ENCODE peak calls at places on chromosomes 1 and 21, in eight cellular contexts. G is stomach, W is heart right ventricle, F is left ventricle myocardium inferior, S is lung, T is IMR-90, K is thyroid gland, I is gastrocnemius medialis. Y is an unnamed sample.

GRCh38 chr1:13807213-13807612 is 107.2 kb downstream of the PRDM2 start:
- DNase-seq in G (peak; percentile 63), W (no peak), F (no peak), S (no peak), T (no peak), K (peak; percentile 27), I (no peak), Y (no peak)

GRCh38 chr1:75233302-75233929 is 99.2 kb downstream of the LHX8 start:
- DNase-seq in G (no peak), W (no peak), F (no peak), S (no peak), T (peak; percentile 2), K (no peak), I (no peak), Y (no peak)

GRCh38 chr1:64033667-64034215 is 169.7 kb upstream of the UBE2U start:
- DNase-seq in G (no peak), W (peak; percentile 41), F (peak; percentile 20), S (no peak), T (peak; percentile 96), K (no peak), I (no peak), Y (peak; percentile 36)

GRCh38 chr1:56468472-56468871 is 110.9 kb downstream of the PLPP3 start:
- DNase-seq in G (no peak), W (no peak), F (no peak), S (no peak), T (no peak), K (no peak), I (no peak), Y (no peak)

GRCh38 chr1:117564227-117565082 is 41.4 kb upstream of the TENT5C start:
- DNase-seq in G (no peak), W (no peak), F (no peak), S (peak; percentile 24), T (no peak), K (no peak), I (no peak), Y (no peak)

GRCh38 chr1:29258974-29259801 is 22.9 kb downstream of the PTPRU start:
- DNase-seq in G (no peak), W (no peak), F (no peak), S (no peak), T (no peak), K (no peak), I (no peak), Y (no peak)

GRCh38 chr21:45358261-45358670 is 46.7 kb upstream of the COL18A1 start:
- DNase-seq in G (no peak), W (no peak), F (no peak), S (no peak), T (no peak), K (no peak), I (no peak), Y (no peak)

GRCh38 chr21:38301321-38302214 is 44.8 kb downstream of the KCNJ15 start:
- DNase-seq in G (no peak), W (no peak), F (no peak), S (no peak), T (no peak), K (no peak), I (no peak), Y (no peak)

GRCh38 chr1:43711524-43712386 is 4.4 kb downstream of the ST3GAL3 start:
- DNase-seq in G (no peak), W (no peak), F (no peak), S (no peak), T (peak; percentile 91), K (no peak), I (no peak), Y (no peak)

GRCh38 chr1:245201201-245201600 is 46.4 kb downstream of the KIF26B start:
- DNase-seq in G (no peak), W (no peak), F (no peak), S (no peak), T (no peak), K (no peak), I (no peak), Y (no peak)

GRCh38 chr1:204127597-204128242 is 24.1 kb downstream of the ETNK2 start:
- DNase-seq in G (peak; percentile 72), W (peak; percentile 60), F (peak; percentile 42), S (peak; percentile 66), T (peak; percentile 88), K (peak; percentile 74), I (peak; percentile 41), Y (no peak)

GRCh38 chr1:6262570-6263420 is 1.9 kb upstream of the GPR153 start:
- DNase-seq in G (no peak), W (peak; percentile 83), F (peak; percentile 77), S (peak; percentile 38), T (no peak), K (no peak), I (peak; percentile 19), Y (no peak)

GRCh38 chr1:226975259-226975908 is 35.3 kb downstream of the COQ8A start:
- DNase-seq in G (no peak), W (no peak), F (peak; percentile 25), S (no peak), T (no peak), K (no peak), I (no peak), Y (no peak)

GRCh38 chr1:153531638-153532037 is 4.2 kb downstream of the S100A6 start:
- DNase-seq in G (no peak), W (no peak), F (no peak), S (no peak), T (no peak), K (no peak), I (no peak), Y (no peak)

GRCh38 chr21:41778974-41779600 is 12.2 kb upstream of the RIPK4 start:
- DNase-seq in G (peak; percentile 53), W (no peak), F (no peak), S (no peak), T (no peak), K (no peak), I (no peak), Y (no peak)

GRCh38 chr1:44074415-44074814 is 43.2 kb upstream of the SLC6A9 start:
- DNase-seq in G (no peak), W (no peak), F (no peak), S (no peak), T (no peak), K (no peak), I (no peak), Y (no peak)

GRCh38 chr1:238340989-238341388 is 450.3 kb upstream of the ZP4 start:
- DNase-seq in G (no peak), W (no peak), F (no peak), S (no peak), T (no peak), K (no peak), I (no peak), Y (no peak)

GRCh38 chr21:17981060-17981459 is 161.9 kb upstream of the C21orf91 start:
- DNase-seq in G (no peak), W (no peak), F (no peak), S (no peak), T (no peak), K (no peak), I (no peak), Y (no peak)

GRCh38 chr1:118985611-118986290 is 2.4 kb downstream of the TBX15 start:
- DNase-seq in G (no peak), W (no peak), F (no peak), S (no peak), T (no peak), K (no peak), I (no peak), Y (no peak)

GRCh38 chr1:202306535-202307345 is 35.0 kb downstream of the UBE2T start:
- DNase-seq in G (no peak), W (no peak), F (no peak), S (no peak), T (no peak), K (no peak), I (no peak), Y (no peak)

GRCh38 chr1:112440574-112440973 is 44.6 kb downstream of the CTTNBP2NL start:
- DNase-seq in G (no peak), W (no peak), F (no peak), S (no peak), T (no peak), K (no peak), I (no peak), Y (no peak)
- H3K4me1 ChIP-seq in G (peaks cover 7% of the 10 kb centered on the region), W (peaks cover 72% of the 10 kb centered on the region), F (peaks cover 73% of the 10 kb centered on the region), S (peaks cover 1% of the 10 kb centered on the region), T (peaks cover 14% of the 10 kb centered on the region), K (peaks cover 14% of the 10 kb centered on the region), I (no peaks in the 10 kb centered on the region), Y (peaks cover 21% of the 10 kb centered on the region)

GRCh38 chr1:155504207-155504606 is 58.4 kb downstream of the ASH1L start:
- DNase-seq in G (no peak), W (no peak), F (no peak), S (no peak), T (peak; percentile 42), K (no peak), I (no peak), Y (no peak)
- TF ChIP-seq CTCF in G (no peak), W (peak; percentile 35), F (peak; percentile 50), S (peak; percentile 1), T (peak; percentile 46), K (peak; percentile 39), I (no peak), Y (no peak)

DNA sequence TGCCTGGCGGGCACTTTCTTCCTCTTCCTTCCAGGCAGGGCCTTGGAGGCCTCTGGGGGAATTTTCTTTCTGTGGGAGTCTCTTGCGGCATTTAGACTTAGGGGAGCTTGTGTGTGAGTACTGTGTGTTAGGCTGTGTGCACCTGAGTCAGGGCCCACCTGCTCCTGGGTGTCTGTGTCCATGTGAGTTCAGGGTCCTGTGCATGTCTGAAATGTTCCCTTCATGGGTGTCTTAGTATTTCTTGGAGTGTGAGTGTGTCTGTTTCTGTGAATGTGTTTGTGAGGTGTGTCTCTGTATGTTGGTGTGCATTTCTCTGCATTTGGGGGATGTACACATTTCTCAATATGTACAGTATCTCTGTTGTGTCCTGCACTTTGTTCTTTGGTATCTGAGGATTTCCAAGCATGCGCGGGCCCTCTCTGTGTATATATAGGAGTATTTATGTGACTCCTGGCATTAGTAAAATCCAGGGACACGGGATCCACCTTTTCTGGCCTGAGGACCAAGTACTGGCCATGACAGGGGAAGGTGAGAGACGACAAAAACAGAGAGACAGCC is 2.4 kb downstream of the TFAP2E start:
- DNase-seq in G (no peak), W (no peak), F (no peak), S (no peak), T (no peak), K (no peak), I (no peak), Y (no peak)
- H3K27me3 ChIP-seq in G (peaks cover 82% of the 10 kb centered on the region), W (peaks cover 77% of the 10 kb centered on the region), F (peaks cover 92% of the 10 kb centered on the region), S (no peaks in the 10 kb centered on the region), T (peaks cover 51% of the 10 kb centered on the region), K (peaks cover 16% of the 10 kb centered on the region), I (peaks cover 73% of the 10 kb centered on the region), Y (peaks cover 5% of the 10 kb centered on the region)

GRCh38 chr1:178575611-178576331 is 62.9 kb downstream of the TEX35 start:
- DNase-seq in G (no peak), W (no peak), F (no peak), S (no peak), T (peak; percentile 60), K (no peak), I (no peak), Y (no peak)

GRCh38 chr1:178578541-178578940 is 65.6 kb downstream of the TEX35 start:
- DNase-seq in G (no peak), W (no peak), F (no peak), S (no peak), T (no peak), K (no peak), I (no peak), Y (no peak)

GRCh38 chr1:178577882-178578281 is 65.0 kb downstream of the TEX35 start:
- DNase-seq in G (no peak), W (no peak), F (no peak), S (no peak), T (no peak), K (no peak), I (no peak), Y (no peak)

GRCh38 chr1:178579095-178579494 is 66.2 kb downstream of the TEX35 start:
- DNase-seq in G (no peak), W (no peak), F (no peak), S (no peak), T (no peak), K (no peak), I (no peak), Y (no peak)

GRCh38 chr1:178576841-178577240 is 63.9 kb downstream of the TEX35 start:
- DNase-seq in G (no peak), W (no peak), F (no peak), S (no peak), T (no peak), K (no peak), I (no peak), Y (no peak)
- H3K4me1 ChIP-seq in G (no peaks in the 10 kb centered on the region), W (peaks cover 9% of the 10 kb centered on the region), F (peaks cover 12% of the 10 kb centered on the region), S (no peaks in the 10 kb centered on the region), T (peaks cover 4% of the 10 kb centered on the region), K (peaks cover 54% of the 10 kb centered on the region), I (peaks cover 6% of the 10 kb centered on the region), Y (no peaks in the 10 kb centered on the region)

Y was measured in thoracic aorta.